ENCODE peak calls at places on chromosomes 11 and 22, in eight cellular contexts. H, P, K, M, U, V, F and R are unnamed samples.

GRCh38 chr22:49824936-49825335 is 2.7 kb downstream of the BRD1 start:
- DNase-seq in M (no peak), F (no peak), P (no peak), H (no peak), V (no peak), K (no peak), U (no peak), R (no peak)

GRCh38 chr11:103714246-103714645 is 322.2 kb upstream of the DDI1 start:
- DNase-seq in M (no peak), F (no peak), P (no peak), H (peak), U (no peak), V (no peak), K (no peak), R (no peak)

GRCh38 chr11:29783506-29783905 is 233.3 kb downstream of the KCNA4 start:
- DNase-seq in K (no peak), H (no peak), V (no peak), M (no peak), P (no peak), U (no peak), F (no peak), R (no peak)

GRCh38 chr11:74992852-74993251 is 4.1 kb downstream of the NEU3 start:
- DNase-seq in H (no peak), F (no peak), U (peak), K (no peak), V (no peak), P (no peak), M (no peak), R (no peak)

GRCh38 chr22:27115816-27116256 is 458.4 kb downstream of the MIAT start:
- DNase-seq in V (no peak), H (peak), K (no peak), U (no peak), F (no peak), P (peak), M (no peak), R (no peak)

GRCh38 chr11:34356576-34356917 is 1.3 kb downstream of the ABTB2 start:
- DNase-seq in U (no peak), V (no peak), K (no peak), P (peak), F (no peak), H (no peak), M (no peak), R (peak)

GRCh38 chr11:88280673-88281316 is 56.7 kb downstream of the CTSC start:
- DNase-seq in M (no peak), K (no peak), H (no peak), V (peak), U (no peak), F (no peak), P (no peak), R (no peak)

GRCh38 chr11:68430384-68430783 is 30.2 kb upstream of the PPP6R3 start:
- DNase-seq in U (no peak), H (no peak), M (no peak), V (no peak), F (no peak), K (no peak), P (no peak), R (no peak)

GRCh38 chr11:28107331-28107725 is 628 bp downstream of the KIF18A start:
- DNase-seq in P (no peak), U (no peak), F (no peak), H (no peak), M (no peak), K (peak), V (no peak), R (peak)

GRCh38 chr22:37185646-37186227 is 2.3 kb downstream of the C1QTNF6 start:
- DNase-seq in F (no peak), H (no peak), U (no peak), K (no peak), V (peak), P (no peak), M (no peak), R (no peak)

GRCh38 chr11:5696210-5696609 is 6.6 kb downstream of the TRIM22 start:
- DNase-seq in V (no peak), H (no peak), P (no peak), F (no peak), M (no peak), K (no peak), U (no peak), R (no peak)

GRCh38 chr11:68979931-68980775 is 633 bp downstream of the MRGPRD start:
- DNase-seq in U (no peak), M (no peak), P (no peak), V (no peak), F (no peak), H (no peak), K (no peak), R (no peak)

GRCh38 chr22:21652547-21653545 is 10.7 kb downstream of the SDF2L1 start:
- DNase-seq in M (no peak), P (no peak), F (no peak), H (no peak), V (no peak), U (no peak), K (no peak), R (peak)